ENCODE peak calls at places on chromosomes 7 and 10, in six cellular contexts. One of them, this sample, is unnamed. For H3K4me1, the result is how much of the 10 kb centered on the place peaks cover.

GRCh38 chr10:108592926-108593325 is 1330.4 kb downstream of the XPNPEP1 start:
- DNase-seq in neural progenitor cell: no peak
- DNase-seq in CD8-positive, alpha-beta T cell: no peak
- DNase-seq in iPS DF 6.9: no peak
- DNase-seq in esophagus squamous epithelium: no peak
- DNase-seq in right lobe of liver: no peak
- DNase-seq in this sample: no peak

GRCh38 chr7:49513939-49514338 is 259.5 kb upstream of the VWC2 start:
- DNase-seq in neural progenitor cell: no peak
- DNase-seq in iPS DF 6.9: no peak
- DNase-seq in esophagus squamous epithelium: no peak
- DNase-seq in CD8-positive, alpha-beta T cell: no peak
- DNase-seq in right lobe of liver: no peak
- DNase-seq in this sample: no peak

GRCh38 chr7:20799566-20800377 is 13.1 kb upstream of the SP8 start:
- DNase-seq in neural progenitor cell: peak
- DNase-seq in iPS DF 6.9: no peak
- DNase-seq in esophagus squamous epithelium: no peak
- DNase-seq in CD8-positive, alpha-beta T cell: no peak
- DNase-seq in right lobe of liver: no peak
- DNase-seq in this sample: no peak

GRCh38 chr10:31358688-31359330 is 39.8 kb downstream of the ZEB1 start:
- DNase-seq in CD8-positive, alpha-beta T cell: no peak
- DNase-seq in iPS DF 6.9: no peak
- DNase-seq in right lobe of liver: no peak
- DNase-seq in esophagus squamous epithelium: no peak
- DNase-seq in neural progenitor cell: no peak
- DNase-seq in this sample: no peak

GRCh38 chr10:132585732-132586722 is 48.4 kb downstream of the INPP5A start:
- DNase-seq in esophagus squamous epithelium: no peak
- DNase-seq in iPS DF 6.9: no peak
- DNase-seq in neural progenitor cell: no peak
- DNase-seq in CD8-positive, alpha-beta T cell: no peak
- DNase-seq in right lobe of liver: peak
- DNase-seq in this sample: no peak

GRCh38 chr10:129605986-129606518 is 139.0 kb downstream of the MGMT start:
- DNase-seq in iPS DF 6.9: no peak
- DNase-seq in neural progenitor cell: no peak
- DNase-seq in right lobe of liver: no peak
- DNase-seq in CD8-positive, alpha-beta T cell: no peak
- DNase-seq in esophagus squamous epithelium: peak
- DNase-seq in this sample: no peak

GRCh38 chr7:55468495-55468894 is 103.4 kb downstream of the LANCL2 start:
- DNase-seq in CD8-positive, alpha-beta T cell: no peak
- DNase-seq in esophagus squamous epithelium: no peak
- DNase-seq in right lobe of liver: no peak
- DNase-seq in neural progenitor cell: no peak
- DNase-seq in iPS DF 6.9: no peak
- DNase-seq in this sample: no peak

GRCh38 chr7:92831716-92832622 is 4.4 kb downstream of the CDK6 start:
- DNase-seq in iPS DF 6.9: no peak
- DNase-seq in esophagus squamous epithelium: no peak
- DNase-seq in right lobe of liver: no peak
- DNase-seq in CD8-positive, alpha-beta T cell: no peak
- DNase-seq in neural progenitor cell: no peak
- DNase-seq in this sample: peak

GRCh38 chr10:104259456-104259855 is 4.8 kb downstream of the GSTO1 start:
- DNase-seq in right lobe of liver: no peak
- DNase-seq in CD8-positive, alpha-beta T cell: no peak
- DNase-seq in iPS DF 6.9: no peak
- DNase-seq in esophagus squamous epithelium: no peak
- DNase-seq in neural progenitor cell: no peak
- DNase-seq in this sample: no peak

GRCh38 chr7:40329601-40330153 is 194.9 kb downstream of the SUGCT start:
- DNase-seq in neural progenitor cell: peak
- DNase-seq in right lobe of liver: no peak
- DNase-seq in CD8-positive, alpha-beta T cell: no peak
- DNase-seq in iPS DF 6.9: peak
- DNase-seq in esophagus squamous epithelium: no peak
- DNase-seq in this sample: peak

GRCh38 chr7:94509264-94509878 is at the start of gene CASD1:
- DNase-seq in esophagus squamous epithelium: peak
- DNase-seq in iPS DF 6.9: no peak
- DNase-seq in right lobe of liver: peak
- DNase-seq in neural progenitor cell: no peak
- DNase-seq in CD8-positive, alpha-beta T cell: peak
- DNase-seq in this sample: no peak

GRCh38 chr7:79317728-79318127 is 135.7 kb downstream of the MAGI2 start:
- DNase-seq in CD8-positive, alpha-beta T cell: no peak
- DNase-seq in iPS DF 6.9: no peak
- DNase-seq in esophagus squamous epithelium: no peak
- DNase-seq in right lobe of liver: no peak
- DNase-seq in neural progenitor cell: peak
- DNase-seq in this sample: no peak

GRCh38 chr10:110306452-110306768 is 1.7 kb upstream of the SMNDC1 start:
- DNase-seq in neural progenitor cell: no peak
- DNase-seq in iPS DF 6.9: no peak
- DNase-seq in esophagus squamous epithelium: no peak
- DNase-seq in right lobe of liver: no peak
- DNase-seq in CD8-positive, alpha-beta T cell: no peak
- DNase-seq in this sample: no peak
- H3K27ac ChIP-seq in neural progenitor cell: no peak
- H3K27ac ChIP-seq in iPS DF 6.9: no peak
- H3K27ac ChIP-seq in esophagus squamous epithelium: peak
- H3K27ac ChIP-seq in right lobe of liver: no peak
- H3K27ac ChIP-seq in CD8-positive, alpha-beta T cell: no peak
- H3K27ac ChIP-seq in this sample: no peak

GRCh38 chr7:5077740-5078139 is 32.1 kb downstream of the RBAK start:
- DNase-seq in neural progenitor cell: no peak
- DNase-seq in CD8-positive, alpha-beta T cell: no peak
- DNase-seq in right lobe of liver: no peak
- DNase-seq in iPS DF 6.9: no peak
- DNase-seq in esophagus squamous epithelium: no peak
- DNase-seq in this sample: peak
- H3K4me3 ChIP-seq in neural progenitor cell: no peak
- H3K4me3 ChIP-seq in CD8-positive, alpha-beta T cell: no peak
- H3K4me3 ChIP-seq in right lobe of liver: no peak
- H3K4me3 ChIP-seq in iPS DF 6.9: no peak
- H3K4me3 ChIP-seq in esophagus squamous epithelium: no peak
- H3K4me3 ChIP-seq in this sample: no peak

GRCh38 chr7:45160374-45160773 is 2.8 kb downstream of the RAMP3 start:
- DNase-seq in esophagus squamous epithelium: no peak
- DNase-seq in neural progenitor cell: no peak
- DNase-seq in right lobe of liver: no peak
- DNase-seq in iPS DF 6.9: no peak
- DNase-seq in CD8-positive, alpha-beta T cell: no peak
- DNase-seq in this sample: no peak
- H3K4me1 ChIP-seq in esophagus squamous epithelium: under half
- H3K4me1 ChIP-seq in neural progenitor cell: under half
- H3K4me1 ChIP-seq in right lobe of liver: under half
- H3K4me1 ChIP-seq in iPS DF 6.9: under half
- H3K4me1 ChIP-seq in CD8-positive, alpha-beta T cell: under half
- H3K4me1 ChIP-seq in this sample: under half

GRCh38 chr7:767941-768729 is 41.1 kb upstream of the PRKAR1B start:
- DNase-seq in esophagus squamous epithelium: no peak
- DNase-seq in CD8-positive, alpha-beta T cell: no peak
- DNase-seq in neural progenitor cell: no peak
- DNase-seq in iPS DF 6.9: no peak
- DNase-seq in right lobe of liver: no peak
- DNase-seq in this sample: no peak

GRCh38 chr7:770786-771185 is 43.7 kb upstream of the PRKAR1B start:
- DNase-seq in neural progenitor cell: no peak
- DNase-seq in right lobe of liver: no peak
- DNase-seq in iPS DF 6.9: no peak
- DNase-seq in CD8-positive, alpha-beta T cell: no peak
- DNase-seq in esophagus squamous epithelium: no peak
- DNase-seq in this sample: no peak

GRCh38 chr7:770336-770735 is 43.3 kb upstream of the PRKAR1B start:
- DNase-seq in esophagus squamous epithelium: no peak
- DNase-seq in neural progenitor cell: no peak
- DNase-seq in CD8-positive, alpha-beta T cell: no peak
- DNase-seq in right lobe of liver: no peak
- DNase-seq in iPS DF 6.9: no peak
- DNase-seq in this sample: no peak

GRCh38 chr7:768881-769504 is 41.9 kb upstream of the PRKAR1B start:
- DNase-seq in right lobe of liver: no peak
- DNase-seq in CD8-positive, alpha-beta T cell: no peak
- DNase-seq in neural progenitor cell: peak
- DNase-seq in esophagus squamous epithelium: no peak
- DNase-seq in iPS DF 6.9: no peak
- DNase-seq in this sample: no peak

DNA sequence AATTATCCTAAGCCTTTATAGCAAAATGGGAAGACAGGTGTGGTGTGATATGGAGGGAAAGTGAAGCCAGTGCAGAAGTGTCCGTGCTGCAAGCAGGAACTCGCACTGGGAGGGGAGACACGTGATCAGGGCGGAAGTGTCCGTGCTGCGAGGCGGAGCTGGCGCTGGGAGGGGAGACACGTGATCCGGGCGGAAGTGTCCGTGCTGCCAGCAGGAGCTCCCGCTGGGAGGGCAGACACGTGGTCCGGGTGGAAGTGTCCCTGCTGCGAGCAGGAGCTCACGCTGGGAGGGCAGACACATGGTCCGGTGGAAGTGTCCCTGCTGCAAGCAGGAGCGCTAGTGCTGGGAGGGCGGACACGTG is 40.5 kb upstream of the PRKAR1B start:
- DNase-seq in right lobe of liver: no peak
- DNase-seq in esophagus squamous epithelium: no peak
- DNase-seq in iPS DF 6.9: no peak
- DNase-seq in neural progenitor cell: no peak
- DNase-seq in CD8-positive, alpha-beta T cell: no peak
- DNase-seq in this sample: no peak
- H3K27ac ChIP-seq in right lobe of liver: no peak
- H3K27ac ChIP-seq in esophagus squamous epithelium: no peak
- H3K27ac ChIP-seq in iPS DF 6.9: no peak
- H3K27ac ChIP-seq in neural progenitor cell: no peak
- H3K27ac ChIP-seq in CD8-positive, alpha-beta T cell: no peak
- H3K27ac ChIP-seq in this sample: no peak

This sample was measured in SJCRH30.